ENCODE peak calls at places on chromosomes 4 and X, in four cellular contexts. V, Z, E and R are unnamed samples.

GRCh38 chr4:7781361-7781760 is 158.3 kb downstream of the AFAP1 start:
- DNase-seq in V (no peak), E (no peak), Z (no peak), R (no peak)

GRCh38 chr4:39641451-39641850 is 2.8 kb upstream of the SMIM14 start:
- DNase-seq in Z (peak), V (no peak), E (no peak), R (no peak)

GRCh38 chr4:83905952-83906351 is 370.0 kb downstream of the GPAT3 start:
- DNase-seq in E (no peak), V (peak), Z (peak), R (peak)

GRCh38 chr4:73998040-73999011 is at the start of gene CXCL5:
- DNase-seq in E (no peak), V (no peak), Z (peak), R (no peak)

GRCh38 chr4:75637827-75638226 is 7.5 kb upstream of the CDKL2 start:
- DNase-seq in Z (no peak), V (no peak), E (no peak), R (no peak)

GRCh38 chr4:71184195-71184781 is 154.5 kb upstream of the SLC4A4 start:
- DNase-seq in Z (no peak), E (peak), V (peak), R (peak)

GRCh38 chrX:154751669-154752271 is 893 bp upstream of the GAB3 start:
- DNase-seq in V (no peak), Z (no peak), E (no peak), R (no peak)

GRCh38 chr4:174217273-174218126 is 66.0 kb downstream of the FBXO8 start:
- DNase-seq in V (no peak), E (no peak), Z (peak), R (peak)

GRCh38 chr4:152038238-152038637 is 277.4 kb upstream of the GATB start:
- DNase-seq in E (no peak), Z (no peak), V (no peak), R (no peak)

GRCh38 chrX:72634321-72634720 is 61.7 kb upstream of the HDAC8 start:
- DNase-seq in V (no peak), Z (no peak), E (no peak), R (no peak)

GRCh38 chrX:154594491-154594890 is 9.6 kb downstream of the CTAG1A start:
- DNase-seq in V (no peak), E (no peak), Z (no peak), R (peak)

GRCh38 chr4:86497980-86498379 is 96.1 kb upstream of the PTPN13 start:
- DNase-seq in Z (no peak), V (no peak), E (no peak), R (no peak)
- TF ChIP-seq SUZ12 in Z (no peak), V (no peak), E (no peak), R (no peak)

GRCh38 chrX:22746081-22746480 is 253.7 kb upstream of the DDX53 start:
- DNase-seq in Z (no peak), E (no peak), V (no peak), R (no peak)

DNA sequence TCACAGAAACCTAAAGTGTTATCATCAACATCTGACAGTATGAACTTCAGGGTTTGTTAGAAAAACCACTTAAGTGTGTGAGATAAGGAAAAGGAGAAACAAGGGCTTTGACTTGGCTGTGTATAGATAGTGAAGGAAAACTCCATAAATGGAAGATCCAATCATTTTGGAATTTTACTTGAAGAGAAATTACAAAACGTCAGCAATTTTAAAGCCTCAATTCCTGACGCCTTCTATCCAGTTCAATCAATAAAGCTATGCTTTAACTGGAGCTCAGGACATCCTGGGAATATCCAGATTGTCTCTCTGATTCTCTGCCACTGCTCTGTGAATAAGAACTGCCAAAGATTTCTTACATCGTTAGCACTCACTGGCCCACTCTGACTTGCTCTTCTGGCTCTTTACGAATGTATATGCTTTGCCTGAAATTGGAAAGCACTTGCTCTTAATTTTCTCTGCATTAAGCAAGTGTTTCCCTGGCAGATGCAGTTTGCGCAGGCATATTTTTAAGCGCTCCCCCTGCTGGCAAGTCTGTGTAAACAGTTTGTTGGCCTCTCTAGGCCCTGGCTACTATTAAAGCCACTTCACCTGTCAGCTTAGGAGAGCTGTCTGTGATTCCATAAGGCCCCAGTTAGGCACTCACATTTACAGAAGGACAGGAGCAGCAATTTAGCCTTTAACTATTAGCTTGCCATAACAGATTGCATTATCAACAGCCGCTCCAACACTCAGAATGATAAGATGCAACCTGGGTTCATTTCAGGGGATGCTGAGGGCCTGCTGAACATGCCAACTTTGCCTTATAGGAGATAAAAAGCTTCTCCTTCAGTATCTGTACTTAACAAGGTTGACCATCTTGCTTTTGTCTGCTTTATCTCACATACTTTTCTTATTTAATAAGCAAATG is 251.4 kb upstream of the DDX53 start:
- DNase-seq in Z (peak), E (no peak), V (peak), R (peak)
- TF ChIP-seq SUZ12 in Z (no peak), E (no peak), V (no peak), R (no peak)

DNA sequence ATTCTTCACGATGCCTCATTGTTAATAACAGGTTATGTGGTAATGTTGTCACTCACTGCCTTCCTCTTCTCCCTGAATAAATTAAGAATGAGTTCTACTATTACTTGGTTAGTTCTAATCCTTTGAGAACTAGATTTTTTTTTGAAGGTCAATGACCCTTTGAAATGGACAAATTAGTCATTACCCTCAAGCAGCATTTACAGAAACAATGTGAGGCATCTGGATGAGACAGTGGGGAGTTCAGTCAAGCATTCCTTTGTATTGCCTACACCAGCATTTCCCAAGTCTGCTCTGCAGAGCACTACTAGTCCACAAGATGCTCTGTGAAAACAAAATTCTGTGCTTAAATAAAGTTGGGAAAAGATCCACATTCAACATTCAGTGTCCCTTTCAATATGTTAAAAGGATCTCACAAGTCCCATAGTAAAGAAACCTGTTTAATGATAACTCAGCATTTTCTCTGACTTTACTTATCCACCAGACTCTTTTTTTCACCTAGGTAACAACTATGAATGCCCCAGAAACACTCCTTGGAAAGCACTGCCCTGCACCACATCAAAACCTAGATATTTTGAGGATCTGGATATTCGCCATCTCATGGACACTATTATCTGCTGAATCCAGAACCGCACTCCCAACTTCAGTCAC is 60.6 kb downstream of the CHRDL1 start:
- DNase-seq in V (no peak), Z (no peak), E (no peak), R (no peak)
- TF ChIP-seq SUZ12 in V (no peak), Z (no peak), E (no peak), R (no peak)

GRCh38 chr4:89835413-89835812 is 1.5 kb downstream of the SNCA start:
- DNase-seq in Z (no peak), E (no peak), V (no peak), R (no peak)

GRCh38 chr4:89834486-89835209 is 2.3 kb downstream of the SNCA start:
- DNase-seq in E (no peak), V (no peak), Z (no peak), R (no peak)

GRCh38 chr4:89829470-89830138 is 7.4 kb downstream of the SNCA start:
- DNase-seq in Z (no peak), E (peak), V (peak), R (no peak)
- TF ChIP-seq SUZ12 in Z (no peak), E (no peak), V (no peak), R (no peak)